ENCODE peak calls at places on chromosome 15, in five cellular contexts. One of them, this sample, is unnamed.

GRCh38 chr15:23565395-23566069 is at the start of gene MKRN3:
- DNase-seq in mesenchymal stem cell: no peak
- DNase-seq in mesendoderm: no peak
- DNase-seq in neuronal stem cell: peak
- DNase-seq in IMR-90: peak
- DNase-seq in this sample: no peak

GRCh38 chr15:50908209-50909043 is at the start of gene AP4E1:
- DNase-seq in IMR-90: peak
- DNase-seq in mesendoderm: peak
- DNase-seq in neuronal stem cell: peak
- DNase-seq in mesenchymal stem cell: peak
- DNase-seq in this sample: peak

GRCh38 chr15:24696201-24696600 is 20.6 kb downstream of the NPAP1 start:
- DNase-seq in mesenchymal stem cell: no peak
- DNase-seq in IMR-90: no peak
- DNase-seq in neuronal stem cell: no peak
- DNase-seq in mesendoderm: peak
- DNase-seq in this sample: no peak

GRCh38 chr15:84797212-84797611 is 19.9 kb upstream of the ALPK3 start:
- DNase-seq in mesendoderm: no peak
- DNase-seq in neuronal stem cell: no peak
- DNase-seq in mesenchymal stem cell: peak
- DNase-seq in IMR-90: peak
- DNase-seq in this sample: no peak

GRCh38 chr15:48267766-48268165 is 61.7 kb downstream of the SLC12A1 start:
- DNase-seq in IMR-90: no peak
- DNase-seq in mesenchymal stem cell: no peak
- DNase-seq in mesendoderm: no peak
- DNase-seq in neuronal stem cell: no peak
- DNase-seq in this sample: no peak

GRCh38 chr15:35723852-35724251 is 177.9 kb upstream of the DPH6 start:
- DNase-seq in mesenchymal stem cell: no peak
- DNase-seq in mesendoderm: no peak
- DNase-seq in IMR-90: no peak
- DNase-seq in neuronal stem cell: no peak
- DNase-seq in this sample: no peak

GRCh38 chr15:72047020-72047419 is 70.9 kb downstream of the MYO9A start:
- DNase-seq in neuronal stem cell: no peak
- DNase-seq in mesenchymal stem cell: no peak
- DNase-seq in IMR-90: peak
- DNase-seq in mesendoderm: no peak
- DNase-seq in this sample: no peak

GRCh38 chr15:41993447-41994170 is 21.3 kb upstream of the EHD4 start:
- DNase-seq in mesenchymal stem cell: no peak
- DNase-seq in IMR-90: no peak
- DNase-seq in neuronal stem cell: no peak
- DNase-seq in mesendoderm: no peak
- DNase-seq in this sample: no peak

GRCh38 chr15:72141171-72142084 is 23.2 kb downstream of the SENP8 start:
- DNase-seq in IMR-90: no peak
- DNase-seq in neuronal stem cell: no peak
- DNase-seq in mesenchymal stem cell: no peak
- DNase-seq in mesendoderm: peak
- DNase-seq in this sample: no peak

GRCh38 chr15:35633677-35634076 is 87.7 kb upstream of the DPH6 start:
- DNase-seq in IMR-90: no peak
- DNase-seq in neuronal stem cell: no peak
- DNase-seq in mesenchymal stem cell: no peak
- DNase-seq in mesendoderm: no peak
- DNase-seq in this sample: no peak

GRCh38 chr15:79903626-79904025 is 6.8 kb upstream of the MTHFS start:
- DNase-seq in mesenchymal stem cell: no peak
- DNase-seq in IMR-90: no peak
- DNase-seq in mesendoderm: no peak
- DNase-seq in neuronal stem cell: no peak
- DNase-seq in this sample: no peak

GRCh38 chr15:89221543-89221942 is at the start of gene RLBP1:
- DNase-seq in IMR-90: no peak
- DNase-seq in mesenchymal stem cell: no peak
- DNase-seq in neuronal stem cell: no peak
- DNase-seq in mesendoderm: no peak
- DNase-seq in this sample: peak

GRCh38 chr15:85030301-85031049 is 48.8 kb downstream of the PDE8A start:
- DNase-seq in neuronal stem cell: no peak
- DNase-seq in mesenchymal stem cell: peak
- DNase-seq in IMR-90: peak
- DNase-seq in mesendoderm: peak
- DNase-seq in this sample: no peak

GRCh38 chr15:70362911-70363310 is 265.2 kb upstream of the TLE3 start:
- DNase-seq in mesenchymal stem cell: peak
- DNase-seq in IMR-90: peak
- DNase-seq in mesendoderm: peak
- DNase-seq in neuronal stem cell: no peak
- DNase-seq in this sample: peak

GRCh38 chr15:63942486-63943365 is 103.6 kb downstream of the DAPK2 start:
- DNase-seq in mesendoderm: peak
- DNase-seq in IMR-90: no peak
- DNase-seq in mesenchymal stem cell: no peak
- DNase-seq in neuronal stem cell: no peak
- DNase-seq in this sample: peak

GRCh38 chr15:48602358-48603122 is 43.0 kb downstream of the FBN1 start:
- DNase-seq in mesendoderm: peak
- DNase-seq in IMR-90: peak
- DNase-seq in mesenchymal stem cell: peak
- DNase-seq in neuronal stem cell: no peak
- DNase-seq in this sample: no peak

GRCh38 chr15:91473894-91474293 is 373.8 kb downstream of the SV2B start:
- DNase-seq in mesenchymal stem cell: no peak
- DNase-seq in mesendoderm: no peak
- DNase-seq in IMR-90: peak
- DNase-seq in neuronal stem cell: no peak
- DNase-seq in this sample: no peak

GRCh38 chr15:78204351-78205309 is 29.7 kb downstream of the ACSBG1 start:
- DNase-seq in IMR-90: no peak
- DNase-seq in mesendoderm: no peak
- DNase-seq in neuronal stem cell: no peak
- DNase-seq in mesenchymal stem cell: peak
- DNase-seq in this sample: peak

GRCh38 chr15:62421289-62421688 is 256.2 kb upstream of the C2CD4B start:
- DNase-seq in mesenchymal stem cell: no peak
- DNase-seq in mesendoderm: no peak
- DNase-seq in IMR-90: no peak
- DNase-seq in neuronal stem cell: no peak
- DNase-seq in this sample: no peak

GRCh38 chr15:72289597-72290325 is 17.4 kb upstream of the PARP6 start:
- DNase-seq in neuronal stem cell: no peak
- DNase-seq in mesenchymal stem cell: no peak
- DNase-seq in IMR-90: no peak
- DNase-seq in mesendoderm: no peak
- DNase-seq in this sample: no peak

GRCh38 chr15:53962646-53963561 is 15.3 kb upstream of the UNC13C start:
- DNase-seq in mesenchymal stem cell: no peak
- DNase-seq in neuronal stem cell: peak
- DNase-seq in mesendoderm: peak
- DNase-seq in IMR-90: no peak
- DNase-seq in this sample: peak

GRCh38 chr15:69704229-69704628 is 251.6 kb downstream of the RPLP1 start:
- DNase-seq in IMR-90: peak
- DNase-seq in mesendoderm: no peak
- DNase-seq in neuronal stem cell: no peak
- DNase-seq in mesenchymal stem cell: no peak
- DNase-seq in this sample: no peak

GRCh38 chr15:54979949-54980348 is 216.8 kb downstream of the RSL24D1 start:
- DNase-seq in neuronal stem cell: no peak
- DNase-seq in mesenchymal stem cell: no peak
- DNase-seq in IMR-90: no peak
- DNase-seq in mesendoderm: peak
- DNase-seq in this sample: no peak

GRCh38 chr15:56824174-56824573 is 90.9 kb upstream of the ZNF280D start:
- DNase-seq in mesenchymal stem cell: no peak
- DNase-seq in mesendoderm: no peak
- DNase-seq in neuronal stem cell: no peak
- DNase-seq in IMR-90: no peak
- DNase-seq in this sample: no peak

GRCh38 chr15:58556028-58556361 is 124.2 kb downstream of the LIPC start:
- DNase-seq in neuronal stem cell: no peak
- DNase-seq in IMR-90: no peak
- DNase-seq in mesenchymal stem cell: no peak
- DNase-seq in mesendoderm: no peak
- DNase-seq in this sample: no peak

GRCh38 chr15:58556541-58556940 is 124.8 kb downstream of the LIPC start:
- DNase-seq in mesendoderm: no peak
- DNase-seq in IMR-90: no peak
- DNase-seq in mesenchymal stem cell: no peak
- DNase-seq in neuronal stem cell: no peak
- DNase-seq in this sample: no peak

GRCh38 chr15:58561321-58561720 is 129.5 kb downstream of the LIPC start:
- DNase-seq in mesenchymal stem cell: no peak
- DNase-seq in IMR-90: no peak
- DNase-seq in neuronal stem cell: no peak
- DNase-seq in mesendoderm: peak
- DNase-seq in this sample: no peak

GRCh38 chr15:58559904-58560588 is 128.3 kb downstream of the LIPC start:
- DNase-seq in mesenchymal stem cell: no peak
- DNase-seq in IMR-90: no peak
- DNase-seq in mesendoderm: no peak
- DNase-seq in neuronal stem cell: no peak
- DNase-seq in this sample: no peak

DNA sequence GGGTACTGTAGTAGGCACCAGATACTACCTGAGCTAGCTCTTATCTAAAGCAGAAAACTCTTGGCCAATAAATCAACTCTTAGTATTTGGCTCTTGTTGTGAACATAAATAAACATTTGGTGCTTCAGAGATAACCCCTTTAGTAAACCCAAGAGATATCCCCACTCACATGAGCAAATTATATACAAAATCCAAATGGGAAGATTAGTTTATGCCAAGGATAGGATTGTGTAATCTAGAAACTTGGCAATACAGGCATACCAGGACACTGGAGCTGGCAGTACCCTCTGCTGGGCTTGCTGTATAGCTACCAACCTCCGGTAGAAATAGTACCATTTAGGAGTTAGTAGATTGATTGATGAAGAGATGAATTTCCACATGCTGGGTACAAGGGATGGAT is 127.0 kb downstream of the LIPC start:
- DNase-seq in mesenchymal stem cell: no peak
- DNase-seq in mesendoderm: no peak
- DNase-seq in neuronal stem cell: no peak
- DNase-seq in IMR-90: no peak
- DNase-seq in this sample: no peak
- H2AK5ac ChIP-seq in mesenchymal stem cell: no peak
- H2AK5ac ChIP-seq in mesendoderm: no peak
- H2AK5ac ChIP-seq in neuronal stem cell: no peak
- H2AK5ac ChIP-seq in IMR-90: no peak
- H2AK5ac ChIP-seq in this sample: no peak

GRCh38 chr15:65355983-65356353 is 21.8 kb downstream of the IGDCC3 start:
- DNase-seq in mesenchymal stem cell: no peak
- DNase-seq in IMR-90: no peak
- DNase-seq in mesendoderm: no peak
- DNase-seq in neuronal stem cell: no peak
- DNase-seq in this sample: no peak

GRCh38 chr15:65355173-65355982 is 22.4 kb downstream of the IGDCC3 start:
- DNase-seq in mesendoderm: peak
- DNase-seq in neuronal stem cell: peak
- DNase-seq in IMR-90: no peak
- DNase-seq in mesenchymal stem cell: peak
- DNase-seq in this sample: peak

GRCh38 chr15:65349338-65349737 is 28.5 kb downstream of the IGDCC3 start:
- DNase-seq in mesenchymal stem cell: no peak
- DNase-seq in mesendoderm: no peak
- DNase-seq in neuronal stem cell: no peak
- DNase-seq in IMR-90: no peak
- DNase-seq in this sample: no peak

DNA sequence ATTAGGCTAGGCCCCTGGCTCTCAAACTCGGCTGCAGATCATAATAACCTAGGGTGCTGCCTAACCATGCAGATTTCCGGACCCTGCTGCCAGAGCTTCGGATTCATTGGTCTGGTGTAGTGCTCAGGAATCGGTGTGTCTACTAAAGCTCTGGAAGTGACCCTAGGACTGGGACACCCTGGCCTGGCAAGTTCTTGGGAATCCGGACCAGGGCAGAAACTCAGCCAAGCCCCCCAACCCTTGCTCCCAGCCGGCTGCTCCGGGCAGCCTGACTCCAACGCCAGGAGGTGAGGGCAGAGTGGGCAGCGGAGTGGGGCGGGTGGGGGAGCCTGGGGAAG is 23.0 kb downstream of the IGDCC3 start:
- DNase-seq in mesenchymal stem cell: no peak
- DNase-seq in mesendoderm: no peak
- DNase-seq in IMR-90: no peak
- DNase-seq in neuronal stem cell: no peak
- DNase-seq in this sample: no peak
- H3K4ac ChIP-seq in mesenchymal stem cell: no peak
- H3K4ac ChIP-seq in mesendoderm: peak
- H3K4ac ChIP-seq in IMR-90: no peak
- H3K4ac ChIP-seq in neuronal stem cell: no peak
- H3K4ac ChIP-seq in this sample: no peak

GRCh38 chr15:101133181-101133460 is 118.7 kb downstream of the CHSY1 start:
- DNase-seq in mesendoderm: no peak
- DNase-seq in mesenchymal stem cell: no peak
- DNase-seq in neuronal stem cell: no peak
- DNase-seq in IMR-90: no peak
- DNase-seq in this sample: no peak
- H2AK5ac ChIP-seq in mesendoderm: no peak
- H2AK5ac ChIP-seq in mesenchymal stem cell: no peak
- H2AK5ac ChIP-seq in neuronal stem cell: peak
- H2AK5ac ChIP-seq in IMR-90: peak
- H2AK5ac ChIP-seq in this sample: no peak

DNA sequence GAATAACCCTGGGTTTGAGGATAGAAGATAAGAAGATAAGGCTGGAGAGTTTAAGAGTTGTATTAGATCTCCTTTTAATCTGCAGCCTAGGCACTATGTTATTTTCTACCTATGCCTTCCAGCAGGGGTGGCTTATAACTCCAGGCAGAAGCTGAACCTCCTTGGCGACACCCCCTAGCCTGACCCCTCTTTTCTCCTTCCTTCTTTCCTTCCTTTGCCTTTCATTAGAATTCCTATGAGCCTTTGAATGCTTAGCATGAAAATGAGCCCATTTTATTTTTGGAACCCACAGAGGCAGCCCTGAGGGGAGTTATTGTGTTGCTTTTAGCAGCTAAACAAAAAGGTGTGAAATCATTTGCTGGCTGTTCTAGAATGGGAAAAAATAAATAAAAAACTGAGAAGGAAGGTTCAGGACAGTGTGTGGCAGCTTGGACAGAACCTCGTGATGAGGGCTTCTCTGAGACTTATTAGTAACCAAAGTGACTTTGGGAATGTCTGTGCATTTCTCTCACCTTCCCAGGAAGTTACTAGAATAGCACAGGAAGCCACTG is 164.6 kb upstream of the ICE2 start:
- DNase-seq in IMR-90: no peak
- DNase-seq in neuronal stem cell: no peak
- DNase-seq in mesendoderm: no peak
- DNase-seq in mesenchymal stem cell: no peak
- DNase-seq in this sample: no peak
- H3K4ac ChIP-seq in IMR-90: no peak
- H3K4ac ChIP-seq in neuronal stem cell: no peak
- H3K4ac ChIP-seq in mesendoderm: no peak
- H3K4ac ChIP-seq in mesenchymal stem cell: no peak
- H3K4ac ChIP-seq in this sample: no peak

GRCh38 chr15:74391604-74392401 is 24.4 kb upstream of the CYP11A1 start:
- DNase-seq in IMR-90: no peak
- DNase-seq in mesenchymal stem cell: no peak
- DNase-seq in mesendoderm: no peak
- DNase-seq in neuronal stem cell: no peak
- DNase-seq in this sample: no peak
- H2AK5ac ChIP-seq in IMR-90: peak
- H2AK5ac ChIP-seq in mesenchymal stem cell: peak
- H2AK5ac ChIP-seq in mesendoderm: no peak
- H2AK5ac ChIP-seq in neuronal stem cell: peak
- H2AK5ac ChIP-seq in this sample: no peak

This sample was measured in H9.